ENCODE peak calls at places on chromosomes 3 and 15, in ten cellular contexts. One of them, this sample, is unnamed. For H3K9me3, the result is how much of the 10 kb centered on the place peaks cover.

GRCh38 chr3:179088306-179088705 is 16.7 kb upstream of the ZMAT3 start:
- DNase-seq in tibial artery: no peak
- DNase-seq in upper lobe of left lung: no peak
- DNase-seq in cardiac muscle cell: no peak
- DNase-seq in adrenal gland: no peak
- DNase-seq in psoas muscle: no peak
- DNase-seq in endodermal cell: no peak
- DNase-seq in OCI-LY7: peak
- DNase-seq in WERI-Rb-1: no peak
- DNase-seq in fibroblast of lung: no peak
- DNase-seq in this sample: no peak

GRCh38 chr3:99774467-99774866 is 43.2 kb upstream of the CMSS1 start:
- DNase-seq in tibial artery: no peak
- DNase-seq in upper lobe of left lung: no peak
- DNase-seq in cardiac muscle cell: peak
- DNase-seq in adrenal gland: no peak
- DNase-seq in psoas muscle: no peak
- DNase-seq in endodermal cell: no peak
- DNase-seq in OCI-LY7: no peak
- DNase-seq in WERI-Rb-1: no peak
- DNase-seq in fibroblast of lung: peak
- DNase-seq in this sample: no peak

GRCh38 chr15:65311760-65312159 is 7.3 kb downstream of the RNU5B-1 start:
- DNase-seq in tibial artery: no peak
- DNase-seq in upper lobe of left lung: no peak
- DNase-seq in cardiac muscle cell: no peak
- DNase-seq in adrenal gland: no peak
- DNase-seq in psoas muscle: no peak
- DNase-seq in endodermal cell: no peak
- DNase-seq in OCI-LY7: no peak
- DNase-seq in WERI-Rb-1: no peak
- DNase-seq in fibroblast of lung: no peak
- DNase-seq in this sample: no peak

GRCh38 chr3:152021951-152022461 is 148.6 kb downstream of the SUCNR1 start:
- DNase-seq in tibial artery: no peak
- DNase-seq in upper lobe of left lung: no peak
- DNase-seq in cardiac muscle cell: peak
- DNase-seq in adrenal gland: no peak
- DNase-seq in psoas muscle: no peak
- DNase-seq in endodermal cell: peak
- DNase-seq in OCI-LY7: no peak
- DNase-seq in WERI-Rb-1: no peak
- DNase-seq in fibroblast of lung: peak
- DNase-seq in this sample: peak

GRCh38 chr3:45321607-45322391 is 66.6 kb upstream of the LARS2 start:
- DNase-seq in tibial artery: no peak
- DNase-seq in upper lobe of left lung: no peak
- DNase-seq in cardiac muscle cell: no peak
- DNase-seq in adrenal gland: no peak
- DNase-seq in psoas muscle: no peak
- DNase-seq in endodermal cell: peak
- DNase-seq in OCI-LY7: no peak
- DNase-seq in WERI-Rb-1: no peak
- DNase-seq in fibroblast of lung: peak
- DNase-seq in this sample: no peak

GRCh38 chr15:86611392-86612040 is 531.8 kb downstream of the AGBL1 start:
- DNase-seq in tibial artery: no peak
- DNase-seq in upper lobe of left lung: no peak
- DNase-seq in cardiac muscle cell: no peak
- DNase-seq in adrenal gland: no peak
- DNase-seq in psoas muscle: no peak
- DNase-seq in endodermal cell: no peak
- DNase-seq in OCI-LY7: no peak
- DNase-seq in WERI-Rb-1: no peak
- DNase-seq in fibroblast of lung: peak
- DNase-seq in this sample: no peak

GRCh38 chr15:101068961-101069734 is 150.0 kb downstream of the LRRK1 start:
- DNase-seq in tibial artery: no peak
- DNase-seq in upper lobe of left lung: no peak
- DNase-seq in cardiac muscle cell: peak
- DNase-seq in adrenal gland: no peak
- DNase-seq in psoas muscle: peak
- DNase-seq in endodermal cell: peak
- DNase-seq in OCI-LY7: no peak
- DNase-seq in WERI-Rb-1: no peak
- DNase-seq in fibroblast of lung: peak
- DNase-seq in this sample: no peak

GRCh38 chr15:81336568-81336967 is 12.6 kb upstream of the STARD5 start:
- DNase-seq in tibial artery: no peak
- DNase-seq in upper lobe of left lung: no peak
- DNase-seq in cardiac muscle cell: peak
- DNase-seq in adrenal gland: no peak
- DNase-seq in psoas muscle: no peak
- DNase-seq in endodermal cell: no peak
- DNase-seq in OCI-LY7: peak
- DNase-seq in WERI-Rb-1: no peak
- DNase-seq in fibroblast of lung: peak
- DNase-seq in this sample: no peak

GRCh38 chr3:94614192-94614591 is 551.3 kb downstream of the NSUN3 start:
- DNase-seq in tibial artery: no peak
- DNase-seq in upper lobe of left lung: no peak
- DNase-seq in cardiac muscle cell: no peak
- DNase-seq in adrenal gland: no peak
- DNase-seq in psoas muscle: no peak
- DNase-seq in endodermal cell: no peak
- DNase-seq in OCI-LY7: no peak
- DNase-seq in WERI-Rb-1: no peak
- DNase-seq in fibroblast of lung: no peak
- DNase-seq in this sample: no peak

GRCh38 chr15:99967841-99968371 is 234.7 kb upstream of the LYSMD4 start:
- DNase-seq in tibial artery: no peak
- DNase-seq in upper lobe of left lung: no peak
- DNase-seq in cardiac muscle cell: peak
- DNase-seq in adrenal gland: peak
- DNase-seq in psoas muscle: no peak
- DNase-seq in endodermal cell: peak
- DNase-seq in OCI-LY7: no peak
- DNase-seq in WERI-Rb-1: no peak
- DNase-seq in fibroblast of lung: peak
- DNase-seq in this sample: no peak

GRCh38 chr3:65972765-65973164 is 66.0 kb downstream of the MAGI1 start:
- DNase-seq in tibial artery: no peak
- DNase-seq in upper lobe of left lung: no peak
- DNase-seq in cardiac muscle cell: no peak
- DNase-seq in adrenal gland: no peak
- DNase-seq in psoas muscle: no peak
- DNase-seq in endodermal cell: no peak
- DNase-seq in OCI-LY7: no peak
- DNase-seq in WERI-Rb-1: no peak
- DNase-seq in fibroblast of lung: no peak
- DNase-seq in this sample: no peak

GRCh38 chr3:54965746-54966145 is 37.9 kb upstream of the LRTM1 start:
- DNase-seq in tibial artery: no peak
- DNase-seq in upper lobe of left lung: no peak
- DNase-seq in cardiac muscle cell: peak
- DNase-seq in adrenal gland: no peak
- DNase-seq in psoas muscle: no peak
- DNase-seq in endodermal cell: no peak
- DNase-seq in OCI-LY7: no peak
- DNase-seq in WERI-Rb-1: no peak
- DNase-seq in fibroblast of lung: peak
- DNase-seq in this sample: no peak

GRCh38 chr3:171023566-171023965 is 3.0 kb downstream of the SLC2A2 start:
- DNase-seq in tibial artery: no peak
- DNase-seq in upper lobe of left lung: no peak
- DNase-seq in cardiac muscle cell: no peak
- DNase-seq in adrenal gland: no peak
- DNase-seq in psoas muscle: no peak
- DNase-seq in endodermal cell: no peak
- DNase-seq in OCI-LY7: no peak
- DNase-seq in WERI-Rb-1: no peak
- DNase-seq in fibroblast of lung: no peak
- DNase-seq in this sample: no peak

GRCh38 chr3:171013822-171014748 is 12.4 kb downstream of the SLC2A2 start:
- DNase-seq in tibial artery: no peak
- DNase-seq in upper lobe of left lung: no peak
- DNase-seq in cardiac muscle cell: peak
- DNase-seq in adrenal gland: no peak
- DNase-seq in psoas muscle: no peak
- DNase-seq in endodermal cell: no peak
- DNase-seq in OCI-LY7: no peak
- DNase-seq in WERI-Rb-1: no peak
- DNase-seq in fibroblast of lung: no peak
- DNase-seq in this sample: no peak

GRCh38 chr3:171021377-171021776 is 5.1 kb downstream of the SLC2A2 start:
- DNase-seq in tibial artery: no peak
- DNase-seq in upper lobe of left lung: no peak
- DNase-seq in cardiac muscle cell: no peak
- DNase-seq in adrenal gland: no peak
- DNase-seq in psoas muscle: no peak
- DNase-seq in endodermal cell: no peak
- DNase-seq in OCI-LY7: no peak
- DNase-seq in WERI-Rb-1: no peak
- DNase-seq in fibroblast of lung: no peak
- DNase-seq in this sample: no peak

GRCh38 chr3:171018151-171018935 is 8.2 kb downstream of the SLC2A2 start:
- DNase-seq in tibial artery: no peak
- DNase-seq in upper lobe of left lung: no peak
- DNase-seq in cardiac muscle cell: no peak
- DNase-seq in adrenal gland: no peak
- DNase-seq in psoas muscle: no peak
- DNase-seq in endodermal cell: peak
- DNase-seq in OCI-LY7: no peak
- DNase-seq in WERI-Rb-1: no peak
- DNase-seq in fibroblast of lung: peak
- DNase-seq in this sample: no peak
- TF ChIP-seq CTCF in tibial artery: no peak
- TF ChIP-seq CTCF in upper lobe of left lung: no peak
- TF ChIP-seq CTCF in cardiac muscle cell: peak
- TF ChIP-seq CTCF in adrenal gland: no peak
- TF ChIP-seq CTCF in psoas muscle: no peak
- TF ChIP-seq CTCF in endodermal cell: peak
- TF ChIP-seq CTCF in OCI-LY7: peak
- TF ChIP-seq CTCF in WERI-Rb-1: peak
- TF ChIP-seq CTCF in fibroblast of lung: no peak
- TF ChIP-seq CTCF in this sample: no peak

DNA sequence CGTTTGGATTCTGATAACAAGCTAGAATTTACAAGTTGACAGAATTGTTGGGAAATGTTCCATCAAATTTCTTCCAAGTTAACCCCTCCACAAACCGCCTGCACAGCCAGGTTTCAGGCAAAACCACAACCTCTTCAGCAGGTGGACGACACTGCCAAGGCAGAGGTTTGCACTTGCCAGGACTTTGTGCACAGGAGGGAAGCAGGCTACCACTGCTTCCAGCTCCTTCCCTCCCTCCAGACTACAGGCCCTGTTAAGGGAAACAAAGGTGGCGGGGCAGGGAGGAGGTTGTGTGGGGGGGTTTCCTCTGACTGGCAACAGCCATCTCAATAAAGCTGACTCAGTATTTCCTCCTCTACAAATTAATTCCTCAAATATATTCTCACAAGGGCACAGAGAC is 42.2 kb downstream of the TBC1D2B start:
- DNase-seq in tibial artery: no peak
- DNase-seq in upper lobe of left lung: no peak
- DNase-seq in cardiac muscle cell: peak
- DNase-seq in adrenal gland: no peak
- DNase-seq in psoas muscle: no peak
- DNase-seq in endodermal cell: no peak
- DNase-seq in OCI-LY7: no peak
- DNase-seq in WERI-Rb-1: no peak
- DNase-seq in fibroblast of lung: peak
- DNase-seq in this sample: no peak
- H3K4me3 ChIP-seq in tibial artery: no peak
- H3K4me3 ChIP-seq in upper lobe of left lung: no peak
- H3K4me3 ChIP-seq in cardiac muscle cell: no peak
- H3K4me3 ChIP-seq in adrenal gland: no peak
- H3K4me3 ChIP-seq in psoas muscle: no peak
- H3K4me3 ChIP-seq in endodermal cell: no peak
- H3K4me3 ChIP-seq in OCI-LY7: no peak
- H3K4me3 ChIP-seq in WERI-Rb-1: no peak
- H3K4me3 ChIP-seq in fibroblast of lung: no peak
- H3K4me3 ChIP-seq in this sample: no peak

DNA sequence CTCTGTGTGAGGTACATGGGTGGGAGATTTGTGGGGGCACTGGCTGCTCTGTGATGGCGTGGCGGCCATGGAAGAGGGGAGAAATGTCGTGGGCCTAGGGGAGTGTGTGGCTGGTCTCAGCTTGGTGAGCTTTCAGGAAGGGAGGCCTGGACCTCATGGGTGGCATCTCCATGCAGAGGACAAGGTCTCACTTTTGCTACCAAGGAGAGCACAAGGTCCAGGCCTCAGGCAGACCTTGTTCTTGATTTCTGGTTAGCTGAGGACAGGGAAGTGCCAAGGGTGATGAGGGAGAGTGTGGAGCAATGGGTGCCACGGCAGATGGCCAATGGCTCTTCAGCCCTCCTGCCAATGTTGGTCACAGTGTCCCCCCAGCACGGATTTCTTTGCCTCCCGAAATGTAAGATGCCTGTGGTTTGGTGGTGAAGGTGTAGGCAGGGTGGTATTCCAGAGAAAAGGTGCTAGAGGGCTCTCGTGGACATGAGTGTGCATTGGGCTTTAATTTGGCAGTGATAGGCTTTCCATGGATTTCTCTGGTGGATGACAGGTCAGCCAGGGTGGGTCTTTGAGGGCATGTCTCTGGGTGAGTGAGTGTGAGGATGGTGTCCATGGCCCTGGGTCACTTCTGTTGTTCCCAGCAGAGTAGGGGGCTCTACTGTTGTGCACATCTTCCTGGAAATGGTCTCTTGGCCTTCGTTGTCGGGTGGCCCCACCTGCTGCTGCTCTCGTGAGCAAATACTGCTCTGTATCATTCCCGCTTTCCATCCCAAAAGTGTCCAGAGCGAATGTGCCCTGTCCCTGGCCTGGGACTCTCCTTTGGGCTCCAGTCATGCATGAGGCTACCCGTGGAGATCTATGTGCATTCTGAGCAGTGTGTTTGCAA is 108.0 kb downstream of the SNRPN start:
- DNase-seq in tibial artery: no peak
- DNase-seq in upper lobe of left lung: no peak
- DNase-seq in cardiac muscle cell: no peak
- DNase-seq in adrenal gland: no peak
- DNase-seq in psoas muscle: no peak
- DNase-seq in endodermal cell: peak
- DNase-seq in OCI-LY7: no peak
- DNase-seq in WERI-Rb-1: no peak
- DNase-seq in fibroblast of lung: no peak
- DNase-seq in this sample: peak
- H3K9me3 ChIP-seq in tibial artery: half or more
- H3K9me3 ChIP-seq in upper lobe of left lung: half or more
- H3K9me3 ChIP-seq in cardiac muscle cell: under half
- H3K9me3 ChIP-seq in adrenal gland: half or more
- H3K9me3 ChIP-seq in psoas muscle: half or more
- H3K9me3 ChIP-seq in endodermal cell: half or more
- H3K9me3 ChIP-seq in OCI-LY7: under half
- H3K9me3 ChIP-seq in WERI-Rb-1: half or more
- H3K9me3 ChIP-seq in fibroblast of lung: half or more
- H3K9me3 ChIP-seq in this sample: half or more

DNA sequence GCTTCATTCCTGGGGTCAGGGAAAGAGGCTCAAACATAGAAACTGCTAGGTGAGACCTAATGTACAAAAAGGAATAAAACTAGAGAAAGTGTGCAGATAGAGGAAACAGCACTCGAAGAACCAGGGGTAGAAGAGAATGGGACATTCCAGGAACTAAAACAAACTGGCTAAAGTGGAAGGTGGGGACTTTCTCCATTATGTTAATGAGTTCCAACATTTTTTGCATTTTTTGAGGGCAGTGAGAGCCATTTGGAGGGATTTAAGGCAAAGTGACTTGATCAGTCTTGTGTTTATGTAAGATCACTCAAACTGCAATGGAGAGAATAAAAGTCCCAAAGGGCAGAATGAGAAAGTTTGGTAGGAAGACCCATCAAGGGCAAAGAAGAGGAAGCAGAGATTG is 20.6 kb upstream of the SLC4A7 start:
- DNase-seq in tibial artery: no peak
- DNase-seq in upper lobe of left lung: no peak
- DNase-seq in cardiac muscle cell: no peak
- DNase-seq in adrenal gland: no peak
- DNase-seq in psoas muscle: no peak
- DNase-seq in endodermal cell: no peak
- DNase-seq in OCI-LY7: no peak
- DNase-seq in WERI-Rb-1: no peak
- DNase-seq in fibroblast of lung: peak
- DNase-seq in this sample: no peak
- TF ChIP-seq CTCF in tibial artery: no peak
- TF ChIP-seq CTCF in upper lobe of left lung: no peak
- TF ChIP-seq CTCF in cardiac muscle cell: no peak
- TF ChIP-seq CTCF in adrenal gland: no peak
- TF ChIP-seq CTCF in psoas muscle: no peak
- TF ChIP-seq CTCF in endodermal cell: no peak
- TF ChIP-seq CTCF in OCI-LY7: no peak
- TF ChIP-seq CTCF in WERI-Rb-1: no peak
- TF ChIP-seq CTCF in fibroblast of lung: no peak
- TF ChIP-seq CTCF in this sample: no peak